ENCODE peak calls at places on chromosomes 3 and 15, in ten cellular contexts. T is ELR; S is germinal center; J is activated T-helper 1 cell treated with anti-CD3 and anti-CD28 coated beads, Interleukin-2, amount 50 U/mL, for 16 hours; U is posterior cingulate gyrus; E is NT2/D1; G is Right ventricle myocardium superior; L is left lung; K is stimulated activated CD8-positive, alpha-beta memory T cell treated with anti-CD3 and anti-CD28 coated beads, Interleukin-15, amount 100 ng/mL, for 24 hours; Y is fibroblast of lung. H is an unnamed sample.

GRCh38 chr3:155805204-155805801 is 775 bp downstream of the C3orf33 start:
- DNase-seq in S (no peak), U (no peak), K (peak; percentile 0), Y (no peak), T (peak; percentile 40), E (no peak), J (no peak), G (peak; percentile 47), L (no peak), H (peak; percentile 66)

GRCh38 chr15:63504979-63505841 is 817 bp downstream of the USP3 start:
- DNase-seq in K (no peak), T (peak; percentile 76), Y (peak; percentile 61), E (no peak), S (peak; percentile 37), U (no peak), L (peak; percentile 90), J (no peak), G (peak; percentile 79), H (peak; percentile 84)

GRCh38 chr3:131903988-131904415 is 130.8 kb downstream of the CPNE4 start:
- DNase-seq in U (no peak), J (no peak), Y (peak; percentile 99), S (no peak), G (no peak), K (no peak), E (no peak), T (peak; percentile 88), L (no peak), H (peak; percentile 96)

GRCh38 chr15:85125056-85125661 is 143.5 kb downstream of the PDE8A start:
- DNase-seq in U (no peak), K (no peak), Y (peak; percentile 51), L (no peak), E (peak; percentile 28), T (peak; percentile 71), S (no peak), J (no peak), G (no peak), H (peak; percentile 50)

GRCh38 chr15:59918994-59919951 is 84.8 kb upstream of the FOXB1 start:
- DNase-seq in S (no peak), K (no peak), J (no peak), Y (peak; percentile 88), E (no peak), U (no peak), L (no peak), G (no peak), T (peak; percentile 87), H (peak; percentile 93)

GRCh38 chr15:73631915-73632669 is 1.1 kb downstream of the NPTN start:
- DNase-seq in Y (peak; percentile 76), U (peak; percentile 9), E (no peak), S (peak; percentile 25), L (no peak), K (no peak), T (peak; percentile 52), J (no peak), G (no peak), H (peak; percentile 69)

GRCh38 chr3:80550154-80550553 is 782.4 kb upstream of the ROBO1 start:
- DNase-seq in K (no peak), U (no peak), J (no peak), T (no peak), Y (no peak), E (no peak), S (no peak), L (no peak), G (no peak), H (no peak)

GRCh38 chr15:53658827-53659226 is 100.6 kb downstream of the WDR72 start:
- DNase-seq in S (no peak), K (no peak), G (no peak), J (no peak), U (no peak), T (no peak), Y (no peak), E (no peak), L (no peak), H (no peak)

GRCh38 chr3:113431811-113432210 is 9.5 kb downstream of the CFAP44 start:
- DNase-seq in E (no peak), S (no peak), G (no peak), Y (no peak), K (no peak), T (peak; percentile 10), U (no peak), L (no peak), J (no peak), H (peak; percentile 45)

GRCh38 chr3:155138677-155139076 is 58.6 kb downstream of the MME start:
- DNase-seq in U (no peak), T (no peak), J (no peak), L (no peak), G (no peak), Y (no peak), E (no peak), S (no peak), K (no peak), H (no peak)

GRCh38 chr3:150879141-150879540 is 26.1 kb downstream of the MINDY4B start:
- DNase-seq in Y (no peak), E (no peak), L (no peak), U (no peak), K (no peak), S (no peak), J (no peak), G (no peak), T (no peak), H (no peak)

GRCh38 chr15:82950746-82951370 is 1.7 kb downstream of the HOMER2 start:
- DNase-seq in J (no peak), L (no peak), E (no peak), K (no peak), G (no peak), T (no peak), Y (no peak), U (no peak), S (no peak), H (no peak)

GRCh38 chr15:77623008-77623877 is 9.5 kb downstream of the LINGO1 start:
- DNase-seq in E (no peak), J (no peak), G (no peak), Y (no peak), L (no peak), S (no peak), T (no peak), K (no peak), U (no peak), H (no peak)

GRCh38 chr3:24359102-24359501 is 135.5 kb downstream of the THRB start:
- DNase-seq in J (no peak), K (no peak), G (no peak), T (no peak), L (no peak), S (no peak), E (no peak), U (no peak), Y (no peak), H (no peak)

GRCh38 chr3:197003461-197004385 is 25.9 kb downstream of the MELTF start:
- DNase-seq in L (peak; percentile 84), S (peak; percentile 44), G (peak; percentile 40), T (peak; percentile 50), E (no peak), U (peak; percentile 56), J (no peak), K (no peak), Y (no peak), H (no peak)

GRCh38 chr3:42700366-42701288 is 2.0 kb downstream of the HHATL start:
- DNase-seq in U (no peak), E (no peak), S (no peak), G (no peak), Y (no peak), J (no peak), K (no peak), L (peak; percentile 46), T (no peak), H (no peak)